ENCODE peak calls at places on chromosomes 6 and 20, in eight cellular contexts. Q, C, I, V, J, H, A and K are unnamed samples.

GRCh38 chr6:13593103-13593502 is 18.7 kb downstream of the SIRT5 start:
- DNase-seq in Q (no peak), C (no peak), I (no peak), V (no peak), J (no peak), H (no peak), A (no peak), K (no peak)

GRCh38 chr6:51339108-51339507 is 520.4 kb downstream of the TFAP2B start:
- DNase-seq in Q (no peak), C (no peak), I (no peak), V (no peak), J (no peak), H (no peak), A (no peak), K (no peak)

GRCh38 chr6:2797564-2798014 is 32.4 kb downstream of the WRNIP1 start:
- DNase-seq in Q (no peak), C (no peak), I (no peak), V (no peak), J (no peak), H (peak; percentile 72), A (peak; percentile 29), K (no peak)

GRCh38 chr6:2072450-2072849 is 173.0 kb downstream of the GMDS start:
- DNase-seq in Q (no peak), C (no peak), I (no peak), V (no peak), J (no peak), H (no peak), A (peak; percentile 7), K (peak; percentile 78)

GRCh38 chr6:344816-345340 is 46.7 kb upstream of the IRF4 start:
- DNase-seq in Q (no peak), C (no peak), I (no peak), V (no peak), J (no peak), H (no peak), A (peak; percentile 67), K (no peak)

GRCh38 chr6:27146706-27147507 is 100.6 kb upstream of the PRSS16 start:
- DNase-seq in Q (peak; percentile 70), C (peak; percentile 96), I (peak; percentile 85), V (peak; percentile 80), J (peak; percentile 46), H (peak; percentile 84), A (peak; percentile 100), K (peak; percentile 100)

GRCh38 chr6:4125500-4125899 is 9.9 kb downstream of the ECI2 start:
- DNase-seq in Q (no peak), C (no peak), I (no peak), V (no peak), J (no peak), H (no peak), A (peak; percentile 78), K (peak; percentile 62)

GRCh38 chr6:147544420-147544819 is 35.9 kb downstream of the SAMD5 start:
- DNase-seq in Q (no peak), C (no peak), I (no peak), V (no peak), J (no peak), H (no peak), A (no peak), K (no peak)

GRCh38 chr6:87274660-87275273 is 47.6 kb upstream of the SMIM8 start:
- DNase-seq in Q (no peak), C (no peak), I (no peak), V (no peak), J (no peak), H (no peak), A (peak; percentile 52), K (peak; percentile 87)

GRCh38 chr20:2103454-2104153 is 2.0 kb downstream of the STK35 start:
- DNase-seq in Q (no peak), C (peak; percentile 22), I (no peak), V (no peak), J (no peak), H (no peak), A (no peak), K (no peak)

GRCh38 chr6:166553563-166554271 is 32.8 kb downstream of the RAMACL start:
- DNase-seq in Q (no peak), C (no peak), I (no peak), V (no peak), J (no peak), H (no peak), A (peak; percentile 79), K (peak; percentile 84)

GRCh38 chr6:30981942-30982772 is 1.4 kb upstream of the MUC21 start:
- DNase-seq in Q (peak; percentile 7), C (peak; percentile 68), I (no peak), V (peak; percentile 67), J (no peak), H (peak; percentile 58), A (peak; percentile 65), K (peak; percentile 81)
- TF ChIP-seq CTCF in Q (no peak), C (peak; percentile 28), I (no peak), V (no peak), J (no peak), H (peak; percentile 52), A (peak; percentile 34), K (peak; percentile 43)

GRCh38 chr6:34243901-34244884 is 4.6 kb downstream of the SMIM29 start:
- DNase-seq in Q (no peak), C (no peak), I (peak; percentile 46), V (peak; percentile 36), J (peak; percentile 80), H (no peak), A (peak; percentile 90), K (peak; percentile 92)
- TF ChIP-seq CTCF in Q (peak; percentile 49), C (peak; percentile 51), I (no peak), V (peak; percentile 17), J (no peak), H (no peak), A (peak; percentile 46), K (peak; percentile 61)

GRCh38 chr20:39429716-39430115 is 467.6 kb downstream of the DHX35 start:
- DNase-seq in Q (peak; percentile 4), C (peak; percentile 37), I (no peak), V (no peak), J (no peak), H (no peak), A (no peak), K (no peak)
- TF ChIP-seq CTCF in Q (peak; percentile 58), C (no peak), I (peak; percentile 33), V (no peak), J (no peak), H (peak; percentile 19), A (no peak), K (no peak)

DNA sequence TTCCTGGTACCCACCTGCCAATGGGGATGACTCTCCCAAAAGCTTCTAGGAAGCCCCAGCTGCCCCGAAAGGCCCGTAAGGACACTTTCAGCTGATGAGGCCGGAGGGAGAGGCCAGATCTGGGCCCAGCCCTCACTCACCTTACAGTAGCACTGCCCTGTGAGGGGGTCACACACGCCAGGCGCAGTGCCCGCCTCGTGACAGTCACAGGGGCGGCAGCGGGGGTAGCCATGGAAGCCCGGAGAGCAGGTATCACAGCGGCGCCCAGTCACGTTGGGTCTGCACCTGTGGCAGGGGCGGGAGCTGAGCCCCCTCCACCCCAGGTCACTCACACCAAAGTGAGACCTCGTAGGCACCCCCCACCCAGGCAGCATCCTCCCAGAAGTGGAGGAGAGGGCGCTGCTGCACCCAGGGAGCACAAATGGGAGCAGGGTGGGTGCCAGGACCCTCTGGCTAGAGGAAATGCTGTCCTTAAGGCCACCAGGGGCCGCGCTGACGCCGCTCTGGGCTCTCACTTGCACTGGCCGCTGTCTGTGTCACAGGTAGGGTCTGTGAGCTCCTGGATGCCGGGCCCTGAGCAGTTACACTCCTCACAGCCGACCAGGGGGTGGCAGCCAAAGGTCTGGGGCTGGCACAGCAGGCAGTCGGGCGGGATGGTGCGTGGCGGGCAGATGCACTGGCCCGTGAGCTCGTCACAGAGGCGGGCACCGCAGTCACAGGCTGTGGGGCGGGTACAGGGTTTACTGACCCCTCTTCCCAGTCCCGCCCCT is 25.1 kb downstream of the ADRM1 start:
- DNase-seq in Q (no peak), C (no peak), I (no peak), V (no peak), J (no peak), H (no peak), A (no peak), K (no peak)
- TF ChIP-seq CTCF in Q (no peak), C (no peak), I (no peak), V (no peak), J (no peak), H (no peak), A (no peak), K (no peak)

DNA sequence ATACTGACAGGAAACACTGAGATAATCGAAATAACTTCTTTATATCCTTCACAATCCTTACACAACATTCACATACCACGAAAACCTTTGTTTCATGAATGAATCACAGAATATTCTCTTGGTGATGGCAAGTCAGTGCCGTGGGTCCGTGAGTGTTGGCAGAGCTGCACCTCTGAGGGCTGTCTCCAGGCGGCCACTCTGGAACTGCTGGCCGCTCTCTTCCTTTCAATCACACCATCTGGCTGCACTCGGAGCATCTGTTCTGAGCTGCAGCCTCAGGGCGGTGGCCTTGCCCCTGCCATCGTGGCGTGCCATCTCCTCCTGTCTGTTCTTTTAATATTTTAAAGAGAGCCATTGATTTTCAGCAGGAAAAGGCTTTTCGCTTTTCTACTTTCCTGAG is 129.4 kb upstream of the AFDN start:
- DNase-seq in Q (no peak), C (no peak), I (no peak), V (no peak), J (no peak), H (no peak), A (no peak), K (no peak)
- TF ChIP-seq CTCF in Q (no peak), C (peak; percentile 37), I (no peak), V (no peak), J (no peak), H (no peak), A (no peak), K (no peak)